ENCODE peak calls at places on chromosome 12, in four cellular contexts. K is mammary epithelial cell, T is A549, O is pancreas. W is an unnamed sample.

GRCh38 chr12:112525426-112525809 is 106.7 kb downstream of the PTPN11 start:
- DNase-seq in K (no peak), O (no peak), T (no peak), W (no peak)

GRCh38 chr12:115166698-115167315 is 482.8 kb upstream of the TBX3 start:
- DNase-seq in T (peak; percentile 20), O (no peak), K (no peak), W (no peak)

GRCh38 chr12:50058743-50059312 is 1.4 kb downstream of the ASIC1 start:
- DNase-seq in K (no peak), O (no peak), T (no peak), W (no peak)

GRCh38 chr12:32336261-32336660 is 63.1 kb upstream of the FGD4 start:
- DNase-seq in K (no peak), O (no peak), T (no peak), W (no peak)

GRCh38 chr12:85866929-85867776 is 6.9 kb upstream of the NTS start:
- DNase-seq in O (peak; percentile 15), K (peak; percentile 54), T (peak; percentile 70), W (no peak)

GRCh38 chr12:12612403-12612802 is 727 bp downstream of the CREBL2 start:
- DNase-seq in K (peak; percentile 71), T (peak; percentile 35), O (no peak), W (no peak)

GRCh38 chr12:66688836-66689439 is 10.1 kb upstream of the GRIP1 start:
- DNase-seq in O (peak; percentile 46), T (peak; percentile 71), K (peak; percentile 44), W (no peak)

GRCh38 chr12:124047045-124047566 is 74.1 kb downstream of the ZNF664 start:
- DNase-seq in T (no peak), O (no peak), K (no peak), W (no peak)

GRCh38 chr12:122147514-122148290 is 26.3 kb downstream of the IL31 start:
- DNase-seq in K (no peak), T (no peak), O (no peak), W (no peak)

GRCh38 chr12:26648584-26648983 is 184.4 kb downstream of the ITPR2 start:
- DNase-seq in K (peak; percentile 83), T (peak; percentile 56), O (no peak), W (no peak)

GRCh38 chr12:106106892-106107291 is 31.9 kb downstream of the NUAK1 start:
- DNase-seq in O (no peak), T (peak; percentile 77), K (peak; percentile 26), W (no peak)

GRCh38 chr12:94832780-94833760 is 170.4 kb downstream of the NDUFA12 start:
- DNase-seq in O (no peak), T (no peak), K (no peak), W (no peak)

GRCh38 chr12:113917393-113917792 is 48.7 kb downstream of the RBM19 start:
- DNase-seq in O (no peak), T (no peak), K (no peak), W (no peak)

GRCh38 chr12:76611533-76611932 is 52.0 kb upstream of the OSBPL8 start:
- DNase-seq in K (peak; percentile 98), T (peak; percentile 57), O (no peak), W (no peak)

GRCh38 chr12:89882757-89883156 is 174.1 kb upstream of the ATP2B1 start:
- DNase-seq in T (no peak), O (no peak), K (no peak), W (no peak)

GRCh38 chr12:120007272-120007671 is 18.2 kb downstream of the BICDL1 start:
- DNase-seq in K (no peak), T (no peak), O (no peak), W (no peak)

GRCh38 chr12:2536724-2537123 is 258.0 kb upstream of the FKBP4 start:
- DNase-seq in O (no peak), T (no peak), K (no peak), W (no peak)

GRCh38 chr12:92034858-92035401 is 110.7 kb downstream of the BTG1 start:
- DNase-seq in O (peak; percentile 70), T (peak; percentile 68), K (peak; percentile 99), W (peak; percentile 49)

GRCh38 chr12:100268835-100269564 is 2.0 kb downstream of the SCYL2 start:
- DNase-seq in O (no peak), K (peak; percentile 5), T (no peak), W (no peak)

GRCh38 chr12:17214910-17215309 is 608.9 kb upstream of the LMO3 start:
- DNase-seq in O (no peak), K (no peak), T (no peak), W (no peak)

GRCh38 chr12:113278631-113279030 is 56.3 kb downstream of the SLC8B1 start:
- DNase-seq in T (no peak), K (no peak), O (no peak), W (peak; percentile 12)

GRCh38 chr12:93164103-93164880 is 213.4 kb upstream of the NUDT4 start:
- DNase-seq in O (no peak), T (no peak), K (peak; percentile 18), W (no peak)

GRCh38 chr12:71439362-71439612 is 311 bp upstream of the LGR5 start:
- DNase-seq in T (no peak), K (no peak), O (no peak), W (no peak)

GRCh38 chr12:102444707-102445106 is 35.7 kb downstream of the IGF1 start:
- DNase-seq in T (no peak), O (no peak), K (no peak), W (no peak)

GRCh38 chr12:42809226-42809625 is 219.7 kb upstream of the PRICKLE1 start:
- DNase-seq in O (no peak), K (no peak), T (no peak), W (no peak)

GRCh38 chr12:117334098-117334497 is 27.3 kb downstream of the NOS1 start:
- DNase-seq in O (no peak), T (no peak), K (no peak), W (no peak)

GRCh38 chr12:94205738-94206310 is 57.4 kb downstream of the PLXNC1 start:
- DNase-seq in K (no peak), T (no peak), O (no peak), W (no peak)

DNA sequence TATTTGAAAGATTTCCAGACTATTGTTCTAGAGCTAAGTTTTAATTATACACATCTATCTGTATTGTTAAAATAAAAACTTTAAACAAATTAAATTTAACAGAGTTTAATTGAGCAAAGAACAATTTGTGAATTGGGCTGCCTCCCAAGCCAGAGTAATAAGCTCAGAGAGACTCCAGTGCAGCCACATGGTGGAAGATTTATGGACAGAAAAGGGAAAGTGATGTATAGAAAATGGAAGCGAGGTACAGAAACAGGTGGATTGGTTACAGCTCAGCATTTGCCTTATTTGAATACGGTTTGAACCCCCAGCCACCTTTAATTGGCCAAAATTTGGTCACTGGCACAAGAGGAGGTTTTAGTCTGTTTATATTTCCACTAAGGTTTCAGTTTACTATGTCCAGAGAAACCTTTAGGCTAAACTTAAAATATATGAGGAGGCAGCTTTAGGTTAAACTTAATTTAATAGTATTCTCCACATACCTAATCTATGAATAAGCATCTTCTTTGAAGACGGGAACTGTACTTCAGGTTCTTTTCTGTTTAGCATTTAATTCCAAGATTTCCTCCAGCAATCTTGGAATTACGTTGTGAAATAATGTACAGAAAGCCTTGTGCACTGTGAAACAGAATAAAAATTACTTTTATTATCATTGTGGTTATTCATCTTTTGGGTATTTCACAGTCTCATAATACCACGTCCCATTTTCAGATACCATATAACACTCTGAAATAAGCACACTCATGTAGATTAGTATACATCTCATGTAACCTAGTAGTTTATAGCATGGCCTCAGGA is 19.4 kb downstream of the SRGAP1 start:
- DNase-seq in K (no peak), T (no peak), O (no peak), W (no peak)
- TF ChIP-seq CTCF in K (no peak), T (no peak), O (no peak), W (no peak)

GRCh38 chr12:132835076-132835870 is 6.6 kb upstream of the GOLGA3 start:
- DNase-seq in O (no peak), K (no peak), T (no peak), W (no peak)

GRCh38 chr12:132839558-132840235 is 11.0 kb upstream of the GOLGA3 start:
- DNase-seq in O (no peak), T (no peak), K (no peak), W (no peak)

GRCh38 chr12:132838464-132839080 is 9.9 kb upstream of the GOLGA3 start:
- DNase-seq in T (no peak), K (no peak), O (no peak), W (no peak)

GRCh38 chr12:132836803-132837331 is 8.2 kb upstream of the GOLGA3 start:
- DNase-seq in K (no peak), T (no peak), O (no peak), W (no peak)

DNA sequence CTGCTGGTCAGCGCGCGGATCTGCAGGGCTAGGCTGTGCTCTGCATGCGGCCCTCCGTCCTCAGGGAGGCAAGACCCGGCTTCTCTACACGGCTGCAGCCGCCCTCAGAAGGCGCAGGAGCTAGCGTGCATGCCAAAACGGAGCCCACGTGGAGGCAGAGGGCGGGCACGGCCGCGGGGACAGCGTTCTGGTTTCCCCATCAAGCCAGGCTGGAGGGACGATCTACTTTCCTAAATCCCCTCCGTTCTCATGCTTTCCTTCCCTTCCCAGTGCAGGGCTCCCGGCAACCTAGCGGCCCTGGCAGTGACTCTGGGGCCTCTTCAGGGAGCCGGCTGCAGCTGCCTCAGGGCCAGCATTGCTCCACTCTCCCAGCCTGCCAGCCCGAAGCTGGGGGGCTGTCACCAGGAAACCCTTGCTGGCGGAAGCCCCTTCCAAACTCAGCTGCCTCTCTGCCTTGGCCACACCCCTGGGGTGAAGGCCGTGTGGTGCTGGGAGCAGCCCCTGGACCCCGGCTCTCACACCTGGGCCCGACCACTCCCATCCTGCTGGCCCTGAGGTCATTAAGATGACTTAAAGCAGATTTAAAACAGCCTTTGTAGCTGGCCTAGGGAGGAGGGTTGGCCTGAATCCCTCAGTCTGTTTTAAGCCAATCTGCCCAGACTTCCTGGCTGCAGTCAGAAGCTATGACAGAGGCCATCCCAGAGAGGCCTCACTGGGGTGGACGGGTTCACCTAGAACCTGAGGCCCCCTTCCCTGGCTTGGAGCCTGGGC is 9.2 kb upstream of the GOLGA3 start:
- DNase-seq in K (no peak), T (no peak), O (no peak), W (peak; percentile 46)
- H3K27ac ChIP-seq in K (no peak overlapping the region), T (no peak overlapping the region), O (no peak overlapping the region), W (no peak overlapping the region)

DNA sequence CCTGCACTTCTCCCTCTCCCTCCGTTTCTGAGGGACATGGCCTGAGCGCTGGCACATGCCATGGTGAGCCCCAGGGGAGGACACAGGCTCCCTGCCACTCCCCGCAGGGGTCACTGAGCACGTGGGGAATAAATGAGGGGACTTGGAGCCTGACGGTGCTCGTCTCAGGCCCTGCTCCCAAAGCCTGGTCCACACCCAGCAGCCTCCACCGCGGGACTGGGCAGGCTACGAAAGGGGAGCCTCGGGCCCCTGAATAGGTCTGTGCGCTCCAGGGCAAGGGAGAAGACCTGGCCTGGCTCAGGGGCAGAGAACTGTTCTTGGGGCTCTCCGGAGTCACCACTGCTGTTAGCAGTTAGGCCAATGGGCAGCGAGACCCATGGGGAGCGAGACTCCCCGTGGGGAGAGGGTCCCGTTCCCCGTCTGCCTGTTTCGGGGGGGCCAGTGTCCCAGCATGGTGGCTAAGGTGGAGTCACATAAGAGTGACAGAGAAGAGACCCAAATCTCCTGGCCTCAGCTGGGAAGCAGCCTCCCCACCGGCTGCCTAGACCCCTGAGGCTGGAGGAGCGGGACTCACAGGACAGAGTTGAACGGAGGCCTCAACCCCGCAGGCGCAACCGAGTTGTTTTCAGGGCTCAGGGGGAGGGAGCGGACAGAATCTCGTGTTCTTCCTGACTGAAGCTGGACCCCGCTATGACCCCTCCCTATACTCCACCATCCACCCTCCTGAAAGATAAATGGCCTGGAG is 329.8 kb upstream of the SFSWAP start:
- DNase-seq in K (no peak), O (no peak), T (no peak), W (no peak)
- H3K4me3 ChIP-seq in K (no peak overlapping the region), O (no peak overlapping the region), T (no peak overlapping the region), W (no peak overlapping the region)

DNA sequence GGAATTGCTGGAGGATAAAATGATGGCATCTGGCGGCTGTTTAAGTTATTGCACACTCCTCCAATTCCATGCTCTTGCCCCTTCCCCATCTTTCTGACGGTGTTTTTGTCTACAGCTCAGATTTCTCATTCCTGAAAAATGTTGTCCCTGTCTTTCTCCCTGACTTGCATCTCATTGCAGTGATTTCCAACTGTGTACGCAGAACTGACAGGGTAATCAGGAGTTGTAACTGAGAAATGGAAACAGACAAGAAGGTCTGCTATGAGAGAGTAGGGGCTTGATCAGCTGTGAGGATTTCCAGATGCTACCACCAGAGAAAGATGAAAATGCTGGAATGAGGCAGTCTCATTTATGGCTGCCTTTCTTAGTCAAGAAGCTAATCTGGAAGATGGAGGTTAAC is 1.3 kb downstream of the ERP27 start:
- DNase-seq in O (no peak), T (no peak), K (no peak), W (no peak)
- TF ChIP-seq CTCF in O (no peak), T (no peak), K (no peak), W (no peak)